ENCODE peak calls at places on chromosomes 12 and 14, in four cellular contexts. One of them, this sample, is unnamed.

GRCh38 chr12:93317227-93317626 is 60.5 kb upstream of the NUDT4 start:
- DNase-seq in RWPE1: no peak
- DNase-seq in testis: no peak
- DNase-seq in esophagus squamous epithelium: no peak
- DNase-seq in this sample: no peak

GRCh38 chr14:66000771-66001170 is 485.4 kb upstream of the CCDC196 start:
- DNase-seq in esophagus squamous epithelium: no peak
- DNase-seq in RWPE1: no peak
- DNase-seq in testis: no peak
- DNase-seq in this sample: no peak

GRCh38 chr14:89185919-89186849 is 230.8 kb downstream of the FOXN3 start:
- DNase-seq in RWPE1: peak; percentile 89
- DNase-seq in testis: no peak
- DNase-seq in esophagus squamous epithelium: no peak
- DNase-seq in this sample: no peak

GRCh38 chr14:70887207-70888150 is 19.8 kb upstream of the PCNX1 start:
- DNase-seq in esophagus squamous epithelium: no peak
- DNase-seq in RWPE1: no peak
- DNase-seq in testis: no peak
- DNase-seq in this sample: no peak

GRCh38 chr14:77270361-77271112 is 469 bp downstream of the NGB start:
- DNase-seq in testis: no peak
- DNase-seq in esophagus squamous epithelium: no peak
- DNase-seq in RWPE1: no peak
- DNase-seq in this sample: no peak

GRCh38 chr12:19945559-19946485 is 422.5 kb upstream of the PDE3A start:
- DNase-seq in testis: no peak
- DNase-seq in RWPE1: no peak
- DNase-seq in esophagus squamous epithelium: no peak
- DNase-seq in this sample: no peak

GRCh38 chr14:76924363-76925151 is 98.3 kb downstream of the LRRC74A start:
- DNase-seq in esophagus squamous epithelium: no peak
- DNase-seq in testis: peak; percentile 83
- DNase-seq in RWPE1: no peak
- DNase-seq in this sample: no peak

GRCh38 chr12:39123580-39123979 is 218.2 kb upstream of the CPNE8 start:
- DNase-seq in RWPE1: no peak
- DNase-seq in esophagus squamous epithelium: no peak
- DNase-seq in testis: no peak
- DNase-seq in this sample: no peak

DNA sequence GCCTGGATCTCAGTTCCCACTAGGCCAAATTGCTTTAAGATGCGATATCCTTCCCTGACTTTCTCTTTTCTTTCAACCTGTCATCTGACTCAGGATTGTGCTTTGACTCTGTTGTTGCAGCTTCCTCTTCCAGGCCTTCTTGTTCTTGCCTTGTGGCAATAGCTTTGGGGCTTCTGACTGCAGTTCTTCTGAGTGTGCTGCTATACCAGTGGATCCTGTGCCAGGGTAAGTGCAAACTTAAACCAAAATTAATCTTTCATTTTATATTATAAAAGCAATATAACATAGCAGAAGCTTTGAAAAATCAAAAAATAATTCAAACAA is 2.7 kb downstream of the KLRG1 start:
- DNase-seq in testis: no peak
- DNase-seq in esophagus squamous epithelium: no peak
- DNase-seq in RWPE1: no peak
- DNase-seq in this sample: no peak
- H3K27ac ChIP-seq in testis: no peak overlapping the region
- H3K27ac ChIP-seq in esophagus squamous epithelium: no peak overlapping the region
- H3K27ac ChIP-seq in RWPE1: no peak overlapping the region
- H3K27ac ChIP-seq in this sample: no peak overlapping the region

DNA sequence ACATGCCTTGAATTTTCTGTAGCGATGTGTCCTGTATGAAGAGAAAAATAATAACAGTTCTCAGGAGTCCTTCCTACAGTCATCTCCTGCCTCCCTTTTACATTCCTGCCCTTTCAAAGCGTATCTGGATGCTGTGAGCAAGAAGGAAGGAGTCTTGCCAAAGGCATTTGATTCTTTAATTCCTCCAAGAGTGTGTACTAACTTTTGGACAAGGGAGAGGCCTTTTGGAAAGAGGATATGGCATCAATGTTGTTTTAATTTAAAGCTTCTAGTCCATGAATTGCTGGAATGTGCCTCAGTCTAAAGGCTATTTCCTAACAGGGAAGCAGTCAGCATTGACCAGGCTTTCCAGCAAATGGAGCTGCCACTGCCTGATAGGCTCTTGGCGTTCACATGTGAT is 220.5 kb downstream of the FBXL14 start:
- DNase-seq in RWPE1: no peak
- DNase-seq in esophagus squamous epithelium: no peak
- DNase-seq in testis: no peak
- DNase-seq in this sample: no peak
- H3K27ac ChIP-seq in RWPE1: no peak overlapping the region
- H3K27ac ChIP-seq in esophagus squamous epithelium: no peak overlapping the region
- H3K27ac ChIP-seq in testis: no peak overlapping the region
- H3K27ac ChIP-seq in this sample: no peak overlapping the region

DNA sequence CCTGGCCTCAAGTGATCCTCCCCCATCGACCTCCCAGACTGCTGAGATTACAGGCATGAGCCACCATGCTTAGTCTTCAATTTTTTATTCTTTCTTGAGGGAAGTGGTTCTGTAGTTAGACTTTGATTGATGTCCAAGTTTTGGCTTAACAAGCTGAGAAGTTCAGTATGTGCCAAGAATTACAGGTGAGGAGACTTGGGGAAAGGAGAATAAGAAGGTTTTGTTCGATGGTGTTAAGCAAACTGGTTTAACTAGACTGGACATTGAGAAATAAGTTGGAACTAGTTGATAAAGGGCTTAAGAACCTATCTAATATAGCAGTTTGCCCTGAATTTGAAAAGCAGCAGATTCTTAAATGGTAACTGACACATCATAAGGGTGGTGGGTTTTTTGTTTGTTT is 32.6 kb upstream of the PLEKHD1 start:
- DNase-seq in esophagus squamous epithelium: no peak
- DNase-seq in RWPE1: no peak
- DNase-seq in testis: no peak
- DNase-seq in this sample: no peak
- H3K27ac ChIP-seq in esophagus squamous epithelium: no peak overlapping the region
- H3K27ac ChIP-seq in RWPE1: no peak overlapping the region
- H3K27ac ChIP-seq in testis: no peak overlapping the region
- H3K27ac ChIP-seq in this sample: no peak overlapping the region

DNA sequence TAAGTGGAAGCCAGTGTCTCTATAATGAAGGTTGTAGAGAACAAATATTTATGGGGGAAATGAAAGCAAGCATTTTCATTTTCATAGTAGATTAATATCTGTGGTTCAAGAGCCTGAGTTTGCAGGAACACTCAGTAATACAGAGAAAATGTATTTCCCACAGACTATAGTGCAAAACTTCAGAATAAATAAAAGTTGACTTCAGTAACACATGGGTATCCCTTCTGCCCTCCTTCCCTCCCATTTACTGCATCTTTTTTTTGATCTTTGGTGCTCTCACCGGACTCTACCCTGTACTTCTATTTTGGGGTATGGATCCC is 75.3 kb upstream of the AMN1 start:
- DNase-seq in RWPE1: no peak
- DNase-seq in esophagus squamous epithelium: no peak
- DNase-seq in testis: no peak
- DNase-seq in this sample: no peak
- H3K27ac ChIP-seq in RWPE1: no peak overlapping the region
- H3K27ac ChIP-seq in esophagus squamous epithelium: no peak overlapping the region
- H3K27ac ChIP-seq in testis: no peak overlapping the region
- H3K27ac ChIP-seq in this sample: no peak overlapping the region

GRCh38 chr12:132447731-132448452 is 42.1 kb upstream of the FBRSL1 start:
- DNase-seq in testis: no peak
- DNase-seq in esophagus squamous epithelium: no peak
- DNase-seq in RWPE1: no peak
- DNase-seq in this sample: no peak

GRCh38 chr12:132444957-132445883 is 44.7 kb upstream of the FBRSL1 start:
- DNase-seq in RWPE1: no peak
- DNase-seq in testis: peak; percentile 45
- DNase-seq in esophagus squamous epithelium: peak; percentile 29
- DNase-seq in this sample: peak; percentile 54

GRCh38 chr12:132447327-132447720 is 42.6 kb upstream of the FBRSL1 start:
- DNase-seq in esophagus squamous epithelium: no peak
- DNase-seq in RWPE1: no peak
- DNase-seq in testis: no peak
- DNase-seq in this sample: no peak

GRCh38 chr12:132445884-132446471 is 44.0 kb upstream of the FBRSL1 start:
- DNase-seq in esophagus squamous epithelium: no peak
- DNase-seq in RWPE1: peak; percentile 91
- DNase-seq in testis: peak; percentile 95
- DNase-seq in this sample: no peak

DNA sequence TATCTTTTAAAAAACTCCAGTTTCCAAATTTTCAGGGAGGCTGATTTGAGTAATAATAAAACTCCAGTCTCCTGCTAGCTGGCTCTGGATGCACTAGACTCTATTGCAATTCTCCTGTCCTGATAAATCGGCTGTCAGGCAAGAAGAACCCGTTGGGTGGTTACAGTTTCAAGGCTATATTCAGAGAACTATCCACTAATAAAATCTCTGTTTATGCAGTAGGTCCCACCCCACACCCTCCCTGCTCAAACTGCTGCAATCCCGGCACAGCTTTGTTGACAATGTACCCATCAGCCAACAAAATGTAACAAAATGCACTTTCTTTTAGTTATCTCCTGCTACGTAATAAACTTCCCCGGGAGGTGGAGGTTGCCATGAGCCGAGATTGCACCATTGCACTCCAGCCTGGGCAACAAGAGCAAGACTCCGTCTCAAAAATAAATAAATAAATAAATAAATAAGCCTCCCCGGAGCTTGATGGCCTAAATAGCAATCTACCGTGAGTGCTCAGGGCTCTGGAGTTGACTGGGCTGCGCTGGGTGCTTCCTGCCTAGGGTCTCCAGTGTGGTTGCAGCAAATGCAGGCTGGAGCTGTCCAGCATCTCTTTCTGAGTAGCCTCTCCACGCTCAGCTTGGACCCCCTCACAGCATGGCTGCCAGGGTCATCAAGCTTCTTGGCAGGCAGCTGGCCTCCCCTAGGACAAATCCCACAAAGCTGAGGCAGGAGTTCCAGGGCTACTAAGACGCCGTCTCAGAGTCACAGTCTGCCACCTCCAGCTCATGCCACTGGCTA is 43.2 kb upstream of the FBRSL1 start:
- DNase-seq in RWPE1: no peak
- DNase-seq in testis: peak; percentile 69
- DNase-seq in esophagus squamous epithelium: no peak
- DNase-seq in this sample: no peak
- H3K27ac ChIP-seq in RWPE1: peak overlapping the region; percentile 90
- H3K27ac ChIP-seq in testis: peak overlapping the region; percentile 65
- H3K27ac ChIP-seq in esophagus squamous epithelium: peak overlapping the region; percentile 76
- H3K27ac ChIP-seq in this sample: no peak overlapping the region

GRCh38 chr12:62543741-62544140 is 77.1 kb downstream of the MON2 start:
- DNase-seq in testis: no peak
- DNase-seq in esophagus squamous epithelium: no peak
- DNase-seq in RWPE1: no peak
- DNase-seq in this sample: no peak
- H3K27ac ChIP-seq in testis: no peak overlapping the region
- H3K27ac ChIP-seq in esophagus squamous epithelium: no peak overlapping the region
- H3K27ac ChIP-seq in RWPE1: no peak overlapping the region
- H3K27ac ChIP-seq in this sample: no peak overlapping the region

DNA sequence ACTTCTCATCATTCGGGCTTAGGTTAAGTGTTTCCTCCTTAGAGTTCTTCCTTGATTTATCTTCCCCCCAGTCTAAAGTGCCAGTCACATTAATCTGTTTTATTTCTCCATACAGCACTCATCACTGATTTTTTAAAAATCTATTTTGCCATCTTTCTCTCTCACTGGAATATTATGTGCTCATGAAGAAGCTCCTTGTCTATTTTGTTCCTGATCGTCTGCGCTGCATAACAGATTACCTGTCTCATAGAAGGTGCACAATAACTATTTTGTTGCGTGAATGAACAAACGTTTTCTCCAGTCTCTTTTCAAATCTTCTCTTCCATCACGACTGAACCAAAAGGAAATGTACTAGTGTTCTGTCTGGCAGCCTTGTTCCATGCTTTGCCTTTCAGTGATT is 2.7 kb downstream of the ERP29 start:
- DNase-seq in testis: no peak
- DNase-seq in esophagus squamous epithelium: no peak
- DNase-seq in RWPE1: no peak
- DNase-seq in this sample: no peak
- H3K27ac ChIP-seq in testis: no peak overlapping the region
- H3K27ac ChIP-seq in esophagus squamous epithelium: no peak overlapping the region
- H3K27ac ChIP-seq in RWPE1: no peak overlapping the region
- H3K27ac ChIP-seq in this sample: no peak overlapping the region

DNA sequence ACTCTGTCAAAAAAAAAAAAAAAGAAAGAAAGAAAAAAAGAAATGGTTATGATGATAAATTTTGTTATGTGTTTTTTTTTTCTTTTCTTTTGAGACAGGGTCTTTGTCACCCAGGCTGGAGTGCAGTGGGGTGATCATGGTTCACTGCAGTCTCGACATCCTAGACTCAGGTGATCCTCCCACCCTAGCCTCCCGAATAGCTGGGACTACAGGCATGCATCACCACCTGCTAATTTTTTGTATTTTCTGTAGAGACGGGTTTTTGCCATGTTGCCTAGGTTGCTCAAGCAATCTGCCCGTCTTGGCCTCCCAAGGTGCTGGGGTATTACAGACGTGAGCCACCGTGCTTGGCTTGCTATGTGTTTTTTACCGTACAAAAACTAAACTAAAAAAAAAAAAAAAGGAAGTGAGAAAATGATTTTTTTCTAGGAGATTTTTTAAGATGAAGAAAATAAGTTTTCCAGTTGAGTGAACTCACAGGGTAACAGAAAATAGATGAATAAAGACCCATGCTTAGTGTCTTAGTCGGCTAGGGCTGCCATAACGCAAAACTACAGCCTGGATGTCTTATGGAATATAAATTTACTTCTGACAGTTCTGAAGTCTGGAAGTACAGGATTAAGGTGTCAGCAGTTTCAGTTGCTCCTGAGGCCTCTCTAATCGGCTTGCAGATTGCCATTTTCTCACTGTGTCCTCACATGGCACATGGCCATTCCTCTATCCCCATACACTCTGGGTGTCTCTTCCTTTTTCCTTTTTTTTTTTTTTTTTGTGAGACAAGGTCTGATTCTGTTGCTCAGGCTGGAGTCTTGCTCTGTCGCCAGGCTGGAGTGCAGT is 13.2 kb upstream of the APOF start:
- DNase-seq in testis: no peak
- DNase-seq in RWPE1: no peak
- DNase-seq in esophagus squamous epithelium: no peak
- DNase-seq in this sample: no peak
- H3K27ac ChIP-seq in testis: no peak overlapping the region
- H3K27ac ChIP-seq in RWPE1: no peak overlapping the region
- H3K27ac ChIP-seq in esophagus squamous epithelium: no peak overlapping the region
- H3K27ac ChIP-seq in this sample: no peak overlapping the region

GRCh38 chr14:84885061-84885460 is 644.9 kb upstream of the FLRT2 start:
- DNase-seq in RWPE1: no peak
- DNase-seq in esophagus squamous epithelium: no peak
- DNase-seq in testis: no peak
- DNase-seq in this sample: no peak

GRCh38 chr14:84877061-84877460 is 652.9 kb upstream of the FLRT2 start:
- DNase-seq in testis: no peak
- DNase-seq in esophagus squamous epithelium: no peak
- DNase-seq in RWPE1: no peak
- DNase-seq in this sample: no peak

DNA sequence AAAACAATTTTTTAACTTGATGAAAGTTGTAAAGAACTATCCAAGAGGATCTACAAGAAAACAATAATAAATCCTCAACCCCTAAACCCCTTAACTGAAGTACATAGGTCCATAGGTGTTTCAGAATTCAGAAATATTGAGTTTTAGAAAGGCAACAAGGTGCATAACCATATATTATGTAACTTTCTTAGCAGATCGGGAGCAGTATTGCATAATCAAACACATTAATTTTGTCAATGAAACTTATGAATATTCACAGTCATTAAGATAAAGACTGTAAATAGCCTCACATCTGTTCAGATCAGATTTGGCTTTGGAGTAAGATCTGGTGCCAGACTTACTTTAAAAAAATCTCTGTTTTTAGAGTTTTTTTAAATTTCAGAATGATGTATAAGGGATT is 647.1 kb upstream of the FLRT2 start:
- DNase-seq in esophagus squamous epithelium: no peak
- DNase-seq in testis: no peak
- DNase-seq in RWPE1: no peak
- DNase-seq in this sample: no peak
- H3K27ac ChIP-seq in esophagus squamous epithelium: no peak overlapping the region
- H3K27ac ChIP-seq in testis: no peak overlapping the region
- H3K27ac ChIP-seq in RWPE1: no peak overlapping the region
- H3K27ac ChIP-seq in this sample: no peak overlapping the region